ENCODE peak calls at places on chromosome 10, in nine cellular contexts. Y is RWPE1, B is fibroblast of mammary gland, F is HTR-8/SVneo, K is M059J, Q is HFF-Myc, V is Right ventricle myocardium inferior, J is AML-193, M is midbrain. T is an unnamed sample.

GRCh38 chr10:1420663-1421362 is 316.5 kb downstream of the ADARB2 start:
- DNase-seq in Y (peak), B (no peak), F (peak), K (peak), Q (no peak), V (no peak), J (peak), M (peak), T (no peak)

GRCh38 chr10:51029172-51029641 is 45.1 kb upstream of the PRKG1 start:
- DNase-seq in Y (peak), B (peak), F (no peak), K (peak), Q (no peak), V (no peak), J (no peak), M (no peak), T (peak)

GRCh38 chr10:103803941-103804340 is 51.4 kb downstream of the SH3PXD2A start:
- DNase-seq in Y (peak), B (no peak), F (no peak), K (peak), Q (no peak), V (no peak), J (no peak), M (no peak), T (no peak)

GRCh38 chr10:45592432-45592831 is 80.1 kb downstream of the ZFAND4 start:
- DNase-seq in Y (no peak), B (no peak), F (no peak), K (no peak), Q (no peak), V (no peak), J (peak), M (no peak), T (no peak)

GRCh38 chr10:17905491-17905890 is 46.2 kb upstream of the SLC39A12 start:
- DNase-seq in Y (peak), B (peak), F (no peak), K (no peak), Q (no peak), V (no peak), J (no peak), M (no peak), T (peak)

GRCh38 chr10:132142396-132143161 is 44.2 kb upstream of the DPYSL4 start:
- DNase-seq in Y (peak), B (peak), F (peak), K (peak), Q (no peak), V (no peak), J (no peak), M (peak), T (no peak)

GRCh38 chr10:73922007-73922863 is 11.3 kb downstream of the PLAU start:
- DNase-seq in Y (no peak), B (no peak), F (no peak), K (no peak), Q (no peak), V (no peak), J (no peak), M (no peak), T (peak)

GRCh38 chr10:46033602-46034011 is 3.2 kb upstream of the NCOA4 start:
- DNase-seq in Y (peak), B (peak), F (peak), K (peak), Q (no peak), V (no peak), J (no peak), M (no peak), T (peak)

GRCh38 chr10:48658243-48658888 is 26.3 kb upstream of the WDFY4 start:
- DNase-seq in Y (peak), B (peak), F (peak), K (peak), Q (peak), V (peak), J (peak), M (peak), T (peak)

GRCh38 chr10:69635428-69636272 is 5.6 kb downstream of the FAM241B start:
- DNase-seq in Y (no peak), B (no peak), F (no peak), K (no peak), Q (no peak), V (no peak), J (no peak), M (no peak), T (no peak)

GRCh38 chr10:83677795-83678194 is 461.5 kb upstream of the GHITM start:
- DNase-seq in Y (no peak), B (no peak), F (no peak), K (peak), Q (no peak), V (no peak), J (no peak), M (no peak), T (peak)

GRCh38 chr10:37752309-37752875 is 105.0 kb downstream of the ZNF248 start:
- DNase-seq in Y (no peak), B (no peak), F (no peak), K (no peak), Q (no peak), V (no peak), J (no peak), M (no peak), T (no peak)

GRCh38 chr10:46234431-46235060 is 52.3 kb upstream of the ANTXRL start:
- DNase-seq in Y (no peak), B (no peak), F (no peak), K (no peak), Q (no peak), V (no peak), J (no peak), M (no peak), T (no peak)

GRCh38 chr10:130459011-130459410 is 322.8 kb downstream of the GLRX3 start:
- DNase-seq in Y (no peak), B (no peak), F (no peak), K (no peak), Q (no peak), V (no peak), J (no peak), M (no peak), T (no peak)

GRCh38 chr10:1255166-1255565 is 199.0 kb downstream of the WDR37 start:
- DNase-seq in Y (no peak), B (no peak), F (no peak), K (peak), Q (no peak), V (no peak), J (no peak), M (peak), T (no peak)

GRCh38 chr10:72316748-72317435 is 37.8 kb downstream of the DNAJB12 start:
- DNase-seq in Y (no peak), B (no peak), F (no peak), K (no peak), Q (no peak), V (peak), J (peak), M (no peak), T (no peak)

GRCh38 chr10:79266543-79267312 is 80.5 kb upstream of the PPIF start:
- DNase-seq in Y (peak), B (peak), F (peak), K (peak), Q (peak), V (peak), J (peak), M (peak), T (peak)

GRCh38 chr10:97574374-97575100 is 2.0 kb downstream of the ANKRD2 start:
- DNase-seq in Y (peak), B (peak), F (peak), K (peak), Q (no peak), V (no peak), J (no peak), M (no peak), T (peak)

GRCh38 chr10:30603589-30603988 is 26.0 kb downstream of the LYZL2 start:
- DNase-seq in Y (no peak), B (no peak), F (no peak), K (no peak), Q (no peak), V (no peak), J (no peak), M (no peak), T (no peak)

GRCh38 chr10:102167861-102168260 is 15.7 kb downstream of the NOLC1 start:
- DNase-seq in Y (no peak), B (peak), F (no peak), K (no peak), Q (no peak), V (no peak), J (no peak), M (no peak), T (no peak)

GRCh38 chr10:75542084-75542483 is 110.7 kb downstream of the LRMDA start:
- DNase-seq in Y (no peak), B (peak), F (no peak), K (no peak), Q (no peak), V (no peak), J (no peak), M (no peak), T (no peak)

GRCh38 chr10:133022784-133023115 is 65.0 kb upstream of the ADGRA1 start:
- DNase-seq in Y (no peak), B (no peak), F (no peak), K (no peak), Q (no peak), V (peak), J (no peak), M (no peak), T (no peak)

GRCh38 chr10:11884706-11885423 is 61.7 kb downstream of the PROSER2 start:
- DNase-seq in Y (peak), B (no peak), F (no peak), K (no peak), Q (no peak), V (peak), J (no peak), M (no peak), T (no peak)

GRCh38 chr10:11165591-11166543 is 148.2 kb downstream of the CELF2 start:
- DNase-seq in Y (peak), B (no peak), F (peak), K (peak), Q (no peak), V (peak), J (peak), M (peak), T (no peak)

GRCh38 chr10:115772606-115773005 is 500.4 kb downstream of the GFRA1 start:
- DNase-seq in Y (peak), B (peak), F (peak), K (peak), Q (no peak), V (no peak), J (no peak), M (no peak), T (peak)

GRCh38 chr10:4656576-4657194 is 169.3 kb upstream of the AKR1E2 start:
- DNase-seq in Y (peak), B (peak), F (peak), K (peak), Q (no peak), V (peak), J (peak), M (peak), T (peak)

T was measured in fibroblast of villous mesenchyme.